ENCODE peak calls at places on chromosomes 1 and 21, in six cellular contexts. X is K562, R is A549, Z is breast epithelium, Q is IMR-90, S is heart left ventricle. E is an unnamed sample.

GRCh38 chr1:79113836-79114235 is 107.3 kb upstream of the ADGRL4 start:
- DNase-seq in X (no peak), R (no peak), Z (no peak), Q (no peak), S (no peak), E (no peak)

GRCh38 chr1:112637257-112638108 is 17.9 kb downstream of the CAPZA1 start:
- DNase-seq in X (no peak), R (peak; percentile 13), Z (no peak), Q (peak; percentile 37), S (no peak), E (no peak)

GRCh38 chr1:244057474-244058385 is 6.6 kb downstream of the ZBTB18 start:
- DNase-seq in X (no peak), R (no peak), Z (no peak), Q (no peak), S (no peak), E (no peak)

GRCh38 chr1:64000021-64000420 is 203.4 kb upstream of the UBE2U start:
- DNase-seq in X (no peak), R (no peak), Z (no peak), Q (peak; percentile 55), S (no peak), E (no peak)

GRCh38 chr1:49199564-49199963 is 422.9 kb upstream of the BEND5 start:
- DNase-seq in X (no peak), R (no peak), Z (no peak), Q (no peak), S (no peak), E (no peak)

GRCh38 chr1:92961896-92962752 is 862 bp upstream of the DIPK1A start:
- DNase-seq in X (peak; percentile 18), R (peak; percentile 17), Z (no peak), Q (peak; percentile 38), S (peak; percentile 39), E (peak; percentile 32)

GRCh38 chr1:64050601-64051000 is 152.8 kb upstream of the UBE2U start:
- DNase-seq in X (no peak), R (no peak), Z (no peak), Q (no peak), S (no peak), E (no peak)

GRCh38 chr1:156445789-156446263 is 54.7 kb downstream of the MEF2D start:
- DNase-seq in X (peak; percentile 83), R (peak; percentile 87), Z (peak; percentile 83), Q (peak; percentile 69), S (peak; percentile 69), E (peak; percentile 86)

GRCh38 chr1:7249516-7249915 is 464.3 kb downstream of the CAMTA1 start:
- DNase-seq in X (no peak), R (no peak), Z (no peak), Q (no peak), S (no peak), E (no peak)

GRCh38 chr21:42313501-42313969 is 1.7 kb downstream of the TFF3 start:
- DNase-seq in X (no peak), R (no peak), Z (no peak), Q (no peak), S (no peak), E (no peak)

GRCh38 chr1:37189111-37189510 is 154.8 kb upstream of the GRIK3 start:
- DNase-seq in X (no peak), R (no peak), Z (no peak), Q (no peak), S (no peak), E (no peak)

GRCh38 chr1:89911186-89911976 is 83.5 kb upstream of the ZNF326 start:
- DNase-seq in X (no peak), R (peak; percentile 23), Z (no peak), Q (peak; percentile 60), S (no peak), E (no peak)

GRCh38 chr1:183568176-183569041 is 21.9 kb downstream of the NCF2 start:
- DNase-seq in X (no peak), R (no peak), Z (no peak), Q (no peak), S (peak; percentile 58), E (no peak)

GRCh38 chr1:23449918-23450317 is 25.4 kb upstream of the TCEA3 start:
- DNase-seq in X (no peak), R (no peak), Z (no peak), Q (no peak), S (peak; percentile 41), E (no peak)

GRCh38 chr1:42646056-42646455 is 12.2 kb upstream of the PPIH start:
- DNase-seq in X (no peak), R (no peak), Z (no peak), Q (peak; percentile 21), S (no peak), E (no peak)

GRCh38 chr1:189686288-189686687 is 791.4 kb downstream of the BRINP3 start:
- DNase-seq in X (no peak), R (no peak), Z (no peak), Q (no peak), S (no peak), E (no peak)

GRCh38 chr1:58778593-58778992 is 5.3 kb downstream of the JUN start:
- DNase-seq in X (no peak), R (no peak), Z (no peak), Q (no peak), S (no peak), E (no peak)

GRCh38 chr1:58780586-58781452 is 3.0 kb downstream of the JUN start:
- DNase-seq in X (no peak), R (no peak), Z (no peak), Q (peak; percentile 16), S (no peak), E (no peak)

GRCh38 chr1:58779059-58779754 is 4.6 kb downstream of the JUN start:
- DNase-seq in X (no peak), R (no peak), Z (no peak), Q (peak; percentile 43), S (no peak), E (no peak)

GRCh38 chr1:58781541-58782307 is 2.1 kb downstream of the JUN start:
- DNase-seq in X (peak; percentile 65), R (no peak), Z (peak; percentile 71), Q (peak; percentile 69), S (peak; percentile 83), E (no peak)

GRCh38 chr1:58779837-58780585 is 3.8 kb downstream of the JUN start:
- DNase-seq in X (no peak), R (no peak), Z (peak; percentile 53), Q (peak; percentile 78), S (peak; percentile 27), E (no peak)
- TF ChIP-seq POLR2A in X (peak; percentile 58), R (no peak), Z (peak; percentile 88), Q (peak; percentile 96), S (no peak), E (no peak)

GRCh38 chr1:45011837-45012638 is at the start of gene UROD:
- DNase-seq in X (peak; percentile 97), R (peak; percentile 92), Z (peak; percentile 92), Q (peak; percentile 96), S (peak; percentile 91), E (peak; percentile 91)

GRCh38 chr1:45009956-45010854 is 919 bp downstream of the HECTD3 start:
- DNase-seq in X (peak; percentile 32), R (peak; percentile 19), Z (peak; percentile 57), Q (no peak), S (no peak), E (peak; percentile 24)

GRCh38 chr1:45009296-45009865 is 1.7 kb downstream of the HECTD3 start:
- DNase-seq in X (no peak), R (no peak), Z (no peak), Q (no peak), S (no peak), E (no peak)

GRCh38 chr1:45012639-45013278 is 705 bp downstream of the UROD start:
- DNase-seq in X (peak; percentile 99), R (peak; percentile 11), Z (peak; percentile 73), Q (peak; percentile 66), S (peak; percentile 80), E (peak; percentile 51)

GRCh38 chr1:45010855-45011811 is at the start of gene HECTD3:
- DNase-seq in X (peak; percentile 89), R (peak; percentile 71), Z (peak; percentile 70), Q (peak; percentile 71), S (peak; percentile 85), E (peak; percentile 68)
- TF ChIP-seq POLR2A in X (peak; percentile 63), R (peak; percentile 51), Z (no peak), Q (no peak), S (peak; percentile 71), E (peak; percentile 65)

DNA sequence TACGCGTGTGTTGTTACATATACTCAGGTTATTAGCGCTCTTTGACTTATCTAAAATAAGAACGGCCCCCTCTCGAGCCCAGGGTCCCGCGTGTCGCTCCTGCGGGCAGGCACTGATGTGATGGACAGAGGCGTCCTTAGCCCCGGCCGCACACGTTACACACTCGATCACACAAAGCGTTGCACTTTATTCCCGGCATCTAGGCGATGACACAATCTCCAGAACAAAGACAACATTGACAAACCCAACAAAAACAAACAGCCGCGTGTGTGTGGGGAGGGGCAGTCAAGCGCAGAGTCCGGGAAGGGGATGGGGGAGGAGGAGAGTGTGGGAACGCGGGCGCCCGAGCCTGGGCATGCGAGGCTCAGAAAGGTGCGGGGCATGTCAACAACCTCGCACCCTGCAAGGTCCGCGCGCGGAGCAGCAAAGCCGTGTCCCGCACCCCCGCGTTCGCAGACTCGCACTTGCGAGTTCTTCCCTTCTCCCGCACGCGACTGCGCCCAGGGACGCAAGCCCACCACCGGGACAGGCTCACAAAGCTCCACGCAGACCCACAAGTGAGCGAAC is 488 bp upstream of the EFNA1 start:
- DNase-seq in X (no peak), R (no peak), Z (peak; percentile 87), Q (peak; percentile 57), S (peak; percentile 58), E (no peak)
- TF ChIP-seq POLR2A in X (no peak), R (no peak), Z (peak; percentile 78), Q (no peak), S (no peak), E (no peak)

GRCh38 chr1:40709100-40709801 is 17.7 kb downstream of the NFYC start:
- DNase-seq in X (peak; percentile 95), R (peak; percentile 69), Z (peak; percentile 65), Q (peak; percentile 97), S (peak; percentile 89), E (peak; percentile 63)
- TF ChIP-seq POLR2A in X (peak; percentile 85), R (no peak), Z (no peak), Q (no peak), S (peak; percentile 78), E (peak; percentile 13)

GRCh38 chr1:103353391-103353790 is 172.1 kb upstream of the RNPC3 start:
- DNase-seq in X (no peak), R (no peak), Z (no peak), Q (no peak), S (no peak), E (no peak)
- TF ChIP-seq POLR2A in X (no peak), R (no peak), Z (no peak), Q (no peak), S (no peak), E (no peak)